ENCODE peak calls at places on chromosomes 5 and 9, in eight cellular contexts. J is stimulated activated CD4-positive, alpha-beta T cell treated with anti-CD3 and anti-CD28 coated beads, TNF-alpha, amount 100 ng/mL, for 1 hour; D is psoas muscle; F is NCI-H345; W is HuH-7.5; H is fibroblast of the aortic adventitia; S is AG04450; L is sciatic nerve. P is an unnamed sample.
A peak's percentile ranks its signal among the peaks of the same experiment; 100 is the strongest.

GRCh38 chr9:93828331-93829097 is 126.6 kb downstream of the BARX1 start:
- DNase-seq in J (no peak), W (no peak), S (no peak), H (no peak), D (no peak), F (no peak), L (no peak), P (no peak)

GRCh38 chr5:43623048-43623447 is 20.1 kb downstream of the NNT start:
- DNase-seq in L (no peak), F (no peak), J (no peak), H (no peak), S (no peak), D (no peak), W (no peak), P (no peak)

GRCh38 chr5:8827701-8828100 is 718.2 kb downstream of the SEMA5A start:
- DNase-seq in D (no peak), S (no peak), J (no peak), F (no peak), L (no peak), H (peak; percentile 48), W (no peak), P (no peak)

GRCh38 chr5:166695311-166695710 is 1596.1 kb upstream of the WWC1 start:
- DNase-seq in H (no peak), J (no peak), F (no peak), D (no peak), L (no peak), S (no peak), W (no peak), P (no peak)

GRCh38 chr9:95181226-95181818 is 136.2 kb downstream of the FANCC start:
- DNase-seq in J (no peak), H (peak; percentile 56), F (no peak), D (no peak), L (no peak), W (no peak), S (no peak), P (no peak)

GRCh38 chr5:109844695-109845094 is 155.0 kb downstream of the MAN2A1 start:
- DNase-seq in F (no peak), S (no peak), J (no peak), H (peak; percentile 13), W (no peak), D (no peak), L (no peak), P (no peak)

GRCh38 chr9:117028103-117028858 is 341.2 kb downstream of the TRIM32 start:
- DNase-seq in L (no peak), W (no peak), D (no peak), J (no peak), S (no peak), F (no peak), H (no peak), P (no peak)

GRCh38 chr9:5714501-5715401 is 85.8 kb downstream of the RIC1 start:
- DNase-seq in W (no peak), F (no peak), D (no peak), J (no peak), L (no peak), S (no peak), H (peak; percentile 39), P (no peak)

GRCh38 chr5:116573279-116573616 is 1.4 kb downstream of the SEMA6A start:
- DNase-seq in J (no peak), L (peak; percentile 57), D (peak; percentile 34), S (no peak), F (peak; percentile 37), W (peak; percentile 18), H (no peak), P (peak; percentile 71)